ENCODE peak calls at places on chromosomes 2 and 18, in five cellular contexts. One of them, this sample, is unnamed.

GRCh38 chr2:2586068-2586776 is 255.1 kb upstream of the MYT1L start:
- DNase-seq in Karpas-422: no peak
- DNase-seq in HCT116: no peak
- DNase-seq in heart right ventricle: no peak
- DNase-seq in A549: no peak
- DNase-seq in this sample: no peak

GRCh38 chr2:36701391-36701795 is 4.9 kb downstream of the VIT start:
- DNase-seq in Karpas-422: no peak
- DNase-seq in heart right ventricle: no peak
- DNase-seq in A549: no peak
- DNase-seq in HCT116: no peak
- DNase-seq in this sample: no peak

GRCh38 chr2:97858442-97858841 is 137.3 kb downstream of the TMEM131 start:
- DNase-seq in HCT116: no peak
- DNase-seq in heart right ventricle: no peak
- DNase-seq in Karpas-422: no peak
- DNase-seq in A549: no peak
- DNase-seq in this sample: no peak

GRCh38 chr2:127143851-127144782 is 37.2 kb upstream of the BIN1 start:
- DNase-seq in HCT116: peak; percentile 12
- DNase-seq in heart right ventricle: no peak
- DNase-seq in Karpas-422: no peak
- DNase-seq in A549: no peak
- DNase-seq in this sample: no peak

GRCh38 chr18:56315363-56315762 is 323.0 kb downstream of the TXNL1 start:
- DNase-seq in Karpas-422: no peak
- DNase-seq in HCT116: no peak
- DNase-seq in A549: no peak
- DNase-seq in heart right ventricle: no peak
- DNase-seq in this sample: no peak

GRCh38 chr2:3169106-3169870 is 208.3 kb downstream of the EIPR1 start:
- DNase-seq in A549: no peak
- DNase-seq in Karpas-422: no peak
- DNase-seq in heart right ventricle: no peak
- DNase-seq in HCT116: no peak
- DNase-seq in this sample: no peak

GRCh38 chr2:220811952-220812570 is 760.0 kb downstream of the EPHA4 start:
- DNase-seq in HCT116: no peak
- DNase-seq in heart right ventricle: no peak
- DNase-seq in Karpas-422: no peak
- DNase-seq in A549: no peak
- DNase-seq in this sample: no peak

GRCh38 chr2:192195548-192196418 is 1.1 kb upstream of the TMEFF2 start:
- DNase-seq in A549: peak; percentile 24
- DNase-seq in HCT116: no peak
- DNase-seq in Karpas-422: no peak
- DNase-seq in heart right ventricle: peak; percentile 14
- DNase-seq in this sample: peak; percentile 21

GRCh38 chr2:238914648-238915015 is 66.7 kb downstream of the TWIST2 start:
- DNase-seq in Karpas-422: no peak
- DNase-seq in heart right ventricle: no peak
- DNase-seq in HCT116: no peak
- DNase-seq in A549: no peak
- DNase-seq in this sample: no peak

GRCh38 chr2:174752403-174753037 is 11.8 kb downstream of the CHRNA1 start:
- DNase-seq in Karpas-422: no peak
- DNase-seq in A549: no peak
- DNase-seq in heart right ventricle: no peak
- DNase-seq in HCT116: no peak
- DNase-seq in this sample: no peak

GRCh38 chr2:29113891-29114321 is 1.3 kb upstream of the CLIP4 start:
- DNase-seq in HCT116: peak; percentile 53
- DNase-seq in A549: peak; percentile 35
- DNase-seq in heart right ventricle: peak; percentile 31
- DNase-seq in Karpas-422: no peak
- DNase-seq in this sample: no peak

GRCh38 chr2:104876606-104877005 is 22.7 kb downstream of the POU3F3 start:
- DNase-seq in heart right ventricle: no peak
- DNase-seq in HCT116: no peak
- DNase-seq in A549: no peak
- DNase-seq in Karpas-422: no peak
- DNase-seq in this sample: no peak

GRCh38 chr2:30267161-30267568 is 35.8 kb downstream of the LBH start:
- DNase-seq in HCT116: no peak
- DNase-seq in A549: no peak
- DNase-seq in heart right ventricle: no peak
- DNase-seq in Karpas-422: no peak
- DNase-seq in this sample: no peak
- H3K27ac ChIP-seq in HCT116: no peak overlapping the region
- H3K27ac ChIP-seq in A549: peak overlapping the region; percentile 53
- H3K27ac ChIP-seq in heart right ventricle: no peak overlapping the region
- H3K27ac ChIP-seq in Karpas-422: no peak overlapping the region
- H3K27ac ChIP-seq in this sample: no peak overlapping the region

GRCh38 chr2:53755022-53755630 is 12.5 kb upstream of the CHAC2 start:
- DNase-seq in heart right ventricle: peak; percentile 21
- DNase-seq in Karpas-422: no peak
- DNase-seq in A549: no peak
- DNase-seq in HCT116: no peak
- DNase-seq in this sample: no peak

GRCh38 chr2:53753036-53753435 is 14.6 kb upstream of the CHAC2 start:
- DNase-seq in heart right ventricle: no peak
- DNase-seq in HCT116: no peak
- DNase-seq in Karpas-422: no peak
- DNase-seq in A549: no peak
- DNase-seq in this sample: no peak

GRCh38 chr2:53751728-53752127 is 15.9 kb upstream of the CHAC2 start:
- DNase-seq in A549: no peak
- DNase-seq in heart right ventricle: no peak
- DNase-seq in Karpas-422: no peak
- DNase-seq in HCT116: no peak
- DNase-seq in this sample: no peak

GRCh38 chr2:53752385-53752784 is 15.2 kb upstream of the CHAC2 start:
- DNase-seq in heart right ventricle: no peak
- DNase-seq in Karpas-422: no peak
- DNase-seq in A549: no peak
- DNase-seq in HCT116: no peak
- DNase-seq in this sample: no peak

GRCh38 chr2:53750369-53750768 is 17.2 kb upstream of the CHAC2 start:
- DNase-seq in Karpas-422: no peak
- DNase-seq in HCT116: no peak
- DNase-seq in heart right ventricle: no peak
- DNase-seq in A549: no peak
- DNase-seq in this sample: no peak
- H3K27ac ChIP-seq in Karpas-422: peak overlapping the region; percentile 9
- H3K27ac ChIP-seq in HCT116: no peak overlapping the region
- H3K27ac ChIP-seq in heart right ventricle: no peak overlapping the region
- H3K27ac ChIP-seq in A549: no peak overlapping the region
- H3K27ac ChIP-seq in this sample: no peak overlapping the region

DNA sequence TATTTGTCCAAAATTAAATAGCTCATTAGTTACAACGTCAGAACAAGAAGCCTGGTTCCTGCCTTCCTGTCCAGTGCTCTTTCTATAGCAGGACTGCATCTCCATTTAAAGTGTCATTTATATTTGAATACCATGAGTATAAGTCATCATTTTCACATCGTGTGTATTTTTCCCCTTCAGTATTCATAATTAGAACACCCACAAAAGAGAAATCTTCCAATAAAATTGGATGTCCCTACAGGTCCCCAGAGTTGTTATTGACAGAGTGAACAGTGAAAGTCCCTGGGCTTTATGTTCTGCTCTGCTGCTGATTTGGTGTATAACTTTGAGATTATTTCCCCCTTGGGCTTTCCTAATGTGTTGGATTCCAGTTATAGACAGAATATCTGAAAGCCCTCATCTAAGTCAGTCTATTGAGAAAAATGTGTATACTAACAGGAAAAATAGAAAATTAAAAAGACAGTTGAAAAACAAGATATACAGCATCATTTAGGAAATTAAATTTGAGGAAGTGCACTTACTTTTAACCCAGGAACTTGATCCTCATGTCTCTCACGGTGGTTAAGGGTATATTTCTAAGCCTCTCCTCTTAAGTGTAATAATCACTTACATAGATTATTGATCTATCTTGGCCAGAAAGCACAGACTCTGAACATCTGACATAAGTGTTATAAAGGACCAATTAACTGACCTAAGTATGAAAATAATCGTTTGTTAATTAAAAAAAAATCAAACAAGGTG is 15.2 kb upstream of the REV1 start:
- DNase-seq in A549: no peak
- DNase-seq in HCT116: no peak
- DNase-seq in Karpas-422: no peak
- DNase-seq in heart right ventricle: no peak
- DNase-seq in this sample: no peak
- H3K27ac ChIP-seq in A549: no peak overlapping the region
- H3K27ac ChIP-seq in HCT116: no peak overlapping the region
- H3K27ac ChIP-seq in Karpas-422: no peak overlapping the region
- H3K27ac ChIP-seq in heart right ventricle: no peak overlapping the region
- H3K27ac ChIP-seq in this sample: no peak overlapping the region

GRCh38 chr2:48138898-48139297 is 232.6 kb upstream of the FBXO11 start:
- DNase-seq in A549: no peak
- DNase-seq in HCT116: no peak
- DNase-seq in heart right ventricle: no peak
- DNase-seq in Karpas-422: no peak
- DNase-seq in this sample: no peak

GRCh38 chr2:48137829-48138228 is 231.5 kb upstream of the FBXO11 start:
- DNase-seq in Karpas-422: no peak
- DNase-seq in heart right ventricle: no peak
- DNase-seq in A549: no peak
- DNase-seq in HCT116: no peak
- DNase-seq in this sample: peak; percentile 85

GRCh38 chr2:48144777-48145176 is 238.5 kb upstream of the FBXO11 start:
- DNase-seq in Karpas-422: no peak
- DNase-seq in HCT116: no peak
- DNase-seq in heart right ventricle: no peak
- DNase-seq in A549: no peak
- DNase-seq in this sample: no peak

GRCh38 chr2:48135797-48136196 is 229.5 kb upstream of the FBXO11 start:
- DNase-seq in A549: no peak
- DNase-seq in HCT116: no peak
- DNase-seq in heart right ventricle: no peak
- DNase-seq in Karpas-422: no peak
- DNase-seq in this sample: no peak

GRCh38 chr2:48140586-48140985 is 234.3 kb upstream of the FBXO11 start:
- DNase-seq in heart right ventricle: no peak
- DNase-seq in Karpas-422: no peak
- DNase-seq in HCT116: no peak
- DNase-seq in A549: no peak
- DNase-seq in this sample: no peak
- H3K27ac ChIP-seq in heart right ventricle: no peak overlapping the region
- H3K27ac ChIP-seq in Karpas-422: no peak overlapping the region
- H3K27ac ChIP-seq in HCT116: no peak overlapping the region
- H3K27ac ChIP-seq in A549: no peak overlapping the region
- H3K27ac ChIP-seq in this sample: no peak overlapping the region

GRCh38 chr18:48600746-48601090 is 61.9 kb downstream of the CTIF start:
- DNase-seq in heart right ventricle: no peak
- DNase-seq in HCT116: no peak
- DNase-seq in Karpas-422: no peak
- DNase-seq in A549: no peak
- DNase-seq in this sample: no peak
- H3K27ac ChIP-seq in heart right ventricle: peak overlapping the region; percentile 54
- H3K27ac ChIP-seq in HCT116: no peak overlapping the region
- H3K27ac ChIP-seq in Karpas-422: no peak overlapping the region
- H3K27ac ChIP-seq in A549: no peak overlapping the region
- H3K27ac ChIP-seq in this sample: no peak overlapping the region

DNA sequence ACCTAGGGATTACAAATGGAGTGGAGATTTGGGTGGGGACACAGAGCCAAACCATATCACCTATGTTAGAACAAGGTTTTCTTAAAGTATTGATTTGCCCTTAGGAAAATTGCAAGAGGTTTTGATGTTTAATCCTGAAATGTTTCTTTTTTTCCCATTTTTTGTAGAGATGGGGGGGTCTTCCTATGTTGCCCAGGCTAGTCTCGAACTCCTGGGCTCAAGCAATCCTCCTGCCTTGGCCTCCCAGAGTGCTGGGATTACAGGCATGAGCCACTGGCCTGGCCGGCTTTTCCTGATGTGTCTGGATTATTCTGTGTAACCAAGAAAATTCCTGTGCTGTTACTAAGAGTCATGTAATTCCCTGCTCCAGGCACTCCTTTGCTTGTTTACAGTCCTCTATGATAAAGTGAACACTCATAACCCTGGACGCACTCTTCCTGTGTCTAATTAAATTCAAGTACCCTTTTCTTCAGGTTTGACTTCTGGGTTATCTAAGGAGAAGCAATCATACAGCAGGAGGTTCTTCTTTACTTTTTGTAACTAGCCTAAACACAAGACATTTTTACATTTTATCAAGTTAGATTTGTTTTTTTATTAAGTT is 15.0 kb upstream of the CTDP1 start:
- DNase-seq in HCT116: no peak
- DNase-seq in heart right ventricle: no peak
- DNase-seq in Karpas-422: no peak
- DNase-seq in A549: no peak
- DNase-seq in this sample: no peak
- H3K27ac ChIP-seq in HCT116: no peak overlapping the region
- H3K27ac ChIP-seq in heart right ventricle: no peak overlapping the region
- H3K27ac ChIP-seq in Karpas-422: no peak overlapping the region
- H3K27ac ChIP-seq in A549: no peak overlapping the region
- H3K27ac ChIP-seq in this sample: no peak overlapping the region